ENCODE peak calls at places on chromosomes 3 and 15, in six cellular contexts. I is colonic mucosa, J is GM12878, C is A549, O is ascending aorta, Z is esophagus squamous epithelium. E is an unnamed sample. For H3K9me3, the result is how much of the 10 kb centered on the place peaks cover.

GRCh38 chr3:1350885-1351284 is 258.1 kb downstream of the CNTN6 start:
- DNase-seq in I (no peak), J (no peak), C (no peak), O (no peak), Z (no peak), E (no peak)

GRCh38 chr3:52346623-52347530 is 30.8 kb downstream of the DNAH1 start:
- DNase-seq in I (no peak), J (no peak), C (no peak), O (peak), Z (no peak), E (no peak)

GRCh38 chr15:59492389-59493377 is 54.7 kb downstream of the FAM81A start:
- DNase-seq in I (peak), J (peak), C (peak), O (peak), Z (no peak), E (peak)

GRCh38 chr15:40002295-40002694 is 36.7 kb downstream of the SRP14 start:
- DNase-seq in I (peak), J (no peak), C (peak), O (no peak), Z (no peak), E (no peak)

GRCh38 chr15:38130739-38131498 is 121.7 kb upstream of the SPRED1 start:
- DNase-seq in I (peak), J (peak), C (no peak), O (peak), Z (peak), E (no peak)

GRCh38 chr15:52284164-52284563 is 11.4 kb downstream of the MYO5C start:
- DNase-seq in I (no peak), J (no peak), C (peak), O (no peak), Z (no peak), E (no peak)

GRCh38 chr15:42427429-42428223 is 63.3 kb downstream of the ZNF106 start:
- DNase-seq in I (no peak), J (no peak), C (no peak), O (no peak), Z (no peak), E (no peak)

GRCh38 chr15:98799991-98800390 is 151.7 kb downstream of the IGF1R start:
- DNase-seq in I (peak), J (no peak), C (no peak), O (no peak), Z (no peak), E (no peak)

GRCh38 chr15:55256281-55257013 is 33.2 kb downstream of the RAB27A start:
- DNase-seq in I (no peak), J (no peak), C (no peak), O (no peak), Z (no peak), E (no peak)

GRCh38 chr3:70040386-70040785 is 40.9 kb downstream of the SAMMSON start:
- DNase-seq in I (no peak), J (no peak), C (no peak), O (no peak), Z (no peak), E (no peak)

GRCh38 chr15:55993804-55994539 is 560 bp upstream of the NEDD4 start:
- DNase-seq in I (no peak), J (no peak), C (peak), O (no peak), Z (no peak), E (no peak)

GRCh38 chr3:53941174-53941573 is 49.5 kb upstream of the SELENOK start:
- DNase-seq in I (no peak), J (no peak), C (no peak), O (no peak), Z (no peak), E (no peak)

GRCh38 chr15:90962021-90962420 is 7.3 kb downstream of the RCCD1 start:
- DNase-seq in I (no peak), J (no peak), C (no peak), O (no peak), Z (no peak), E (no peak)

GRCh38 chr3:1118074-1118473 is 25.2 kb downstream of the CNTN6 start:
- DNase-seq in I (no peak), J (no peak), C (no peak), O (no peak), Z (no peak), E (no peak)

GRCh38 chr3:195872800-195873199 is 35.6 kb downstream of the TNK2 start:
- DNase-seq in I (no peak), J (no peak), C (no peak), O (no peak), Z (no peak), E (no peak)

GRCh38 chr3:126208618-126209256 is 28.4 kb upstream of the ALDH1L1 start:
- DNase-seq in I (peak), J (no peak), C (peak), O (peak), Z (no peak), E (no peak)

GRCh38 chr15:100103828-100104227 is 237.9 kb downstream of the ADAMTS17 start:
- DNase-seq in I (no peak), J (no peak), C (no peak), O (no peak), Z (no peak), E (no peak)

GRCh38 chr15:65033659-65034269 is 4.3 kb upstream of the MTFMT start:
- DNase-seq in I (peak), J (no peak), C (no peak), O (no peak), Z (no peak), E (no peak)

GRCh38 chr3:66138336-66139234 is 82.2 kb upstream of the SLC25A26 start:
- DNase-seq in I (peak), J (no peak), C (peak), O (peak), Z (no peak), E (no peak)

GRCh38 chr3:45642731-45643152 is 46.5 kb upstream of the SACM1L start:
- DNase-seq in I (no peak), J (no peak), C (no peak), O (no peak), Z (no peak), E (no peak)

GRCh38 chr3:23949784-23950183 is 4.7 kb downstream of the NR1D2 start:
- DNase-seq in I (no peak), J (peak), C (no peak), O (peak), Z (no peak), E (no peak)

GRCh38 chr15:59918994-59919951 is 84.8 kb upstream of the FOXB1 start:
- DNase-seq in I (no peak), J (peak), C (peak), O (no peak), Z (no peak), E (no peak)

GRCh38 chr3:94360982-94361381 is 298.1 kb downstream of the NSUN3 start:
- DNase-seq in I (peak), J (no peak), C (no peak), O (no peak), Z (no peak), E (no peak)

GRCh38 chr3:156750191-156750873 is 75.8 kb upstream of the LEKR1 start:
- DNase-seq in I (no peak), J (no peak), C (no peak), O (no peak), Z (no peak), E (no peak)

GRCh38 chr3:132231633-132232032 is 85.6 kb upstream of the ACP3 start:
- DNase-seq in I (no peak), J (no peak), C (no peak), O (no peak), Z (no peak), E (no peak)

GRCh38 chr15:38374024-38374423 is 79.9 kb upstream of the FAM98B start:
- DNase-seq in I (no peak), J (no peak), C (no peak), O (no peak), Z (no peak), E (no peak)

GRCh38 chr3:160205606-160206005 is 19.6 kb upstream of the C3orf80 start:
- DNase-seq in I (no peak), J (no peak), C (no peak), O (no peak), Z (no peak), E (no peak)

GRCh38 chr3:151330374-151330773 is 1.0 kb upstream of the P2RY13 start:
- DNase-seq in I (no peak), J (no peak), C (no peak), O (no peak), Z (no peak), E (no peak)

GRCh38 chr3:148873928-148874326 is 8.8 kb downstream of the CPA3 start:
- DNase-seq in I (no peak), J (no peak), C (no peak), O (no peak), Z (no peak), E (no peak)

GRCh38 chr3:197589545-197589944 is 33.8 kb upstream of the BDH1 start:
- DNase-seq in I (no peak), J (no peak), C (no peak), O (no peak), Z (no peak), E (no peak)

GRCh38 chr15:22232675-22233074 is 152.3 kb downstream of the OR4M2 start:
- DNase-seq in I (no peak), J (no peak), C (no peak), O (no peak), Z (no peak), E (no peak)

GRCh38 chr15:22231603-22232002 is 151.3 kb downstream of the OR4M2 start:
- DNase-seq in I (no peak), J (no peak), C (no peak), O (no peak), Z (no peak), E (no peak)

GRCh38 chr15:22227411-22227810 is 147.1 kb downstream of the OR4M2 start:
- DNase-seq in I (no peak), J (no peak), C (no peak), O (no peak), Z (no peak), E (no peak)

GRCh38 chr15:22227961-22228762 is 147.8 kb downstream of the OR4M2 start:
- DNase-seq in I (no peak), J (no peak), C (no peak), O (no peak), Z (no peak), E (no peak)

GRCh38 chr15:22229971-22230815 is 149.9 kb downstream of the OR4M2 start:
- DNase-seq in I (no peak), J (no peak), C (no peak), O (no peak), Z (no peak), E (peak)
- H3K9me3 ChIP-seq in I (under half), J (under half), C (under half), O (under half), Z (under half), E (under half)

DNA sequence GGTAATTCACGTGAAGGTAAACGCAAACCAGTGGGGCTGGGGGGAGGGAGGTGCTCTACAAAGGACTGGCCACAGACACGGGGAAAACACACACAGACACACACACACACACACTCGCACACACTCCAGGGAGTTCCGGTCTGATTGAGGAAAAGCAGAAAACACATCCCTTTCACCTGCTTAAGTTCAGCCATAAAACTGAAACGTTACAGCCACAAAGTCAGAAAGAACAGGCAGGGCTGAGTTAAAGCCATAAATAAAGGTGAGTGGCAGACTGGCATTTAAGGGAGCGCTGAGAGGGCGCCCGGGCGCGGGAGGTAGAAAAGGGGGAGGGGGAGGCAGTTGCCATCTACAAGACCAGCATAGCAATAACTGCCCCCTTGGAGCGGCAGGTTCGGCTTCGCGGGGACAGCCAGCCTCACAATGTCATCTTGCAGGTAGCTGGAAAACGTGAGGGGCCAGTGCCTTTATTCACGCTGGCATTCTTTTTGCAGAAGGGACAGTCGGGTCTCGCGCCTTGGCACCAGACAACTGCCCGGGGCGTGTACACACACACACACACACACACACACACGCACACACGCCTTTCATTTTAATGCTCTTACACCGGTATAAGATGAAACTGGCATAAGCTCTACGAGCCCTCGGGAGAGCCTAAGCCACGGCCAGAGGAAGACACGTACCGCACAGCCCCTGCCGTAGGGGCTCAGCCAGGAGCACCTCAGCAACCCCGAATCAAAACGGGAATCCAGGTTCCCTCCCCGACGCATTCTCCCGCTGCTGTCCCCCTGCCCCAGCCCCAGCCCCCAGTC is 869 bp downstream of the TNIK start:
- DNase-seq in I (peak), J (no peak), C (no peak), O (peak), Z (no peak), E (peak)
- H3K27ac ChIP-seq in I (peak), J (peak), C (peak), O (peak), Z (peak), E (peak)

GRCh38 chr3:8338424-8338823 is 163.2 kb upstream of the LMCD1 start:
- DNase-seq in I (no peak), J (no peak), C (no peak), O (no peak), Z (no peak), E (no peak)

GRCh38 chr3:8341853-8342252 is 159.8 kb upstream of the LMCD1 start:
- DNase-seq in I (no peak), J (no peak), C (no peak), O (no peak), Z (no peak), E (no peak)

GRCh38 chr3:8336456-8336855 is 165.2 kb upstream of the LMCD1 start:
- DNase-seq in I (no peak), J (no peak), C (no peak), O (no peak), Z (no peak), E (no peak)
- TF ChIP-seq CTCF in I (no peak), J (peak), C (no peak), O (no peak), Z (no peak), E (no peak)

DNA sequence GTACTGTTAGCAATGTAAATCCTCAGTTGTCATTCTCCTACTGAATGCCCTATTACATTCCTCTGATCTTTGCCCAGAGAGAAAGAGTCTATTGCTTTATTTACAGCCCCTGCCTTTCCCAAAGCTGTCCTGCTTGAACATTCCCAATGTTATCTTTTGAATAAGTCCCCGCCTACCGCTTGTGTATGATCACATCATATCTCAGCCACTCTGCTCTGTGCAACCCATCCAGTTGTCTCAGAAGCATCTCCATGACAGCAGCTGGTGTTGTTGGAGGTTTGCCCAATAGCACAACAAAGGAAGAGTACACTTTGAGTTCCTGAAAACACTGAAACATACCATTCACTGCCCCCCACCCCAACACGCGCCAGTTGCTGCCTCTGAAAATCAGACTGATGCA is 22.0 kb upstream of the FAM3D start:
- DNase-seq in I (peak), J (no peak), C (no peak), O (no peak), Z (no peak), E (no peak)
- H3K9me3 ChIP-seq in I (under half), J (under half), C (under half), O (under half), Z (under half), E (under half)

GRCh38 chr15:68208641-68209240 is 3.6 kb upstream of the CALML4 start:
- DNase-seq in I (no peak), J (no peak), C (no peak), O (no peak), Z (no peak), E (no peak)
- H3K27ac ChIP-seq in I (no peak), J (peak), C (no peak), O (no peak), Z (no peak), E (no peak)

GRCh38 chr15:69035205-69035917 is 20.9 kb downstream of the NOX5 start:
- DNase-seq in I (peak), J (no peak), C (peak), O (peak), Z (no peak), E (no peak)
- TF ChIP-seq CTCF in I (peak), J (peak), C (peak), O (no peak), Z (peak), E (no peak)

DNA sequence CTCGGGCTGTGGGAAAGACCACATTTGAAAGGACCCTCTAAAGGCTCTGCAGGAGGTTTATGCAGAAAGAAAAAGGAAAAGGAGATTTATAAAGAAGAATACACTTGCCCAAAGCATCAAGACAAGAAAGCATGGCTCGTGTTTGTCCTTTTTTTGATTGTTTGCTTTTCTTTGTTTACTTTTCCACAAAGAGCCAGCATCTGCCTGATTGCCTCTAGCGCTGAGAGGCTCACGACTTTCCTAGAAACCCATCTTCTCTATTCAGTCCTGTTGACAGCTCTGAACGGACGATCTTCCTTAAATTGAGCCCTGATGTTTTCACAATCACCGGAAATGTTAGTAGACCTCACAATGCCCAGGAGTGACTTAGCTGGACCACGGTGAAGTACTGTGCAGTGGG is 12.5 kb downstream of the GP5 start:
- DNase-seq in I (no peak), J (no peak), C (no peak), O (no peak), Z (no peak), E (no peak)
- H3K9me3 ChIP-seq in I (under half), J (under half), C (under half), O (under half), Z (under half), E (under half)

GRCh38 chr15:29687939-29688884 is 134.1 kb downstream of the TJP1 start:
- DNase-seq in I (peak), J (no peak), C (no peak), O (peak), Z (no peak), E (no peak)

GRCh38 chr15:29685156-29686078 is 136.9 kb downstream of the TJP1 start:
- DNase-seq in I (no peak), J (no peak), C (no peak), O (peak), Z (no peak), E (no peak)

GRCh38 chr15:29686079-29686425 is 136.2 kb downstream of the TJP1 start:
- DNase-seq in I (no peak), J (no peak), C (no peak), O (peak), Z (no peak), E (no peak)

GRCh38 chr15:29687204-29687768 is 135.0 kb downstream of the TJP1 start:
- DNase-seq in I (peak), J (no peak), C (no peak), O (peak), Z (no peak), E (no peak)

DNA sequence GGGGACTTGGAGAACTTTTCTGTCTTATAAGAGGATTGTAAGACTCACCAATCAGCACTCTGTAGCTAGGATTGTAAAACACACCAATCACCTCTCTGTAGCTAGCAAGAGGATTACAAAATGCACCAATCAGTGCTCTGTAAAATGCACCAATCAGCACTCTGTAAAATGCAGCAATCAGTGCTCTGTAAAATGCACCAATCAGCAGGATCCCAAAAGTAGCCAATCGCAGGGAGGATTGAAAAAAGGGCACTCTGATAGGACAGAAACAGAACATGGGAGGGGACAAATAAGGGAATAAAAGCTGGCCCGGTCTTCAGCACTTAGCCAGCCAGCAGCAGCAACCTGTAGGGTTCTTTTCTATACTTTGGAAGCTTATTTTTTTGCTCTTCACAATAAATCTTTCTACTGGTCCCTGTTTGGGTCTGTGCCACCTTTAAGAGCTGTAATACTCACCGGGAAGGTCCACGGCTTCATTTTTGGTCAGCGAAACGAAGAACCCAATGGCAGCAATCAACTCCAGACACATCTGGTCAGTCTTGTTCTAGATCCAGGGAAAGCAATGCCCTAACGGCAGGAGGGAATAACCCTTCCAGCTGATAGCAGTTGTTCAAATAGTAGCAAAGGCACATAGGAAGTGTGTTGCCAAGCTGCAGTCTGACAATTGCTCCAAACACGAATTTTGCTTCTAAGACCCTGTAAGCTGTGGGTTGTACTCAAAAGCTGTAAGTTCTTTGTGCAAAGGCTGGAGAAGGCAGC is 135.6 kb downstream of the TJP1 start:
- DNase-seq in I (no peak), J (no peak), C (no peak), O (no peak), Z (no peak), E (no peak)
- H3K27ac ChIP-seq in I (peak), J (no peak), C (peak), O (no peak), Z (no peak), E (no peak)

E was measured in CD4-positive, alpha-beta T cell.